ENCODE peak calls at places on chromosome 11, in six cellular contexts. Y is GM13976, R is mesothelial cell of epicardium, I is bronchial epithelial cell, M is body of pancreas, D is foreskin keratinocyte. C is an unnamed sample.
A peak's percentile ranks its signal among the peaks of the same experiment; 100 is the strongest.

GRCh38 chr11:15390857-15391256 is 276.1 kb downstream of the INSC start:
- DNase-seq in Y (no peak), R (no peak), I (no peak), M (no peak), D (no peak), C (no peak)

GRCh38 chr11:85590848-85591483 is 36.2 kb downstream of the DLG2 start:
- DNase-seq in Y (no peak), R (no peak), I (peak; percentile 56), M (no peak), D (peak; percentile 49), C (no peak)

GRCh38 chr11:123973816-123974215 is 3.8 kb downstream of the OR10S1 start:
- DNase-seq in Y (no peak), R (no peak), I (peak; percentile 99), M (no peak), D (peak; percentile 96), C (no peak)

GRCh38 chr11:105219269-105219668 is 79.7 kb upstream of the CARD18 start:
- DNase-seq in Y (no peak), R (no peak), I (no peak), M (no peak), D (no peak), C (no peak)

GRCh38 chr11:111730031-111730430 is 36.2 kb downstream of the PPP2R1B start:
- DNase-seq in Y (no peak), R (no peak), I (no peak), M (no peak), D (no peak), C (no peak)

GRCh38 chr11:61610905-61611304 is 30.0 kb upstream of the SYT7 start:
- DNase-seq in Y (no peak), R (no peak), I (no peak), M (peak; percentile 27), D (no peak), C (no peak)

GRCh38 chr11:6655020-6655789 is 404 bp downstream of the DCHS1 start:
- DNase-seq in Y (no peak), R (no peak), I (no peak), M (no peak), D (no peak), C (peak; percentile 44)

GRCh38 chr11:59551651-59552521 is 40.5 kb downstream of the OR4D9 start:
- DNase-seq in Y (no peak), R (no peak), I (peak; percentile 62), M (peak; percentile 43), D (peak; percentile 79), C (peak; percentile 51)

GRCh38 chr11:120964857-120965256 is 59.0 kb upstream of the TBCEL start:
- DNase-seq in Y (no peak), R (no peak), I (peak; percentile 47), M (no peak), D (peak; percentile 48), C (no peak)

DNA sequence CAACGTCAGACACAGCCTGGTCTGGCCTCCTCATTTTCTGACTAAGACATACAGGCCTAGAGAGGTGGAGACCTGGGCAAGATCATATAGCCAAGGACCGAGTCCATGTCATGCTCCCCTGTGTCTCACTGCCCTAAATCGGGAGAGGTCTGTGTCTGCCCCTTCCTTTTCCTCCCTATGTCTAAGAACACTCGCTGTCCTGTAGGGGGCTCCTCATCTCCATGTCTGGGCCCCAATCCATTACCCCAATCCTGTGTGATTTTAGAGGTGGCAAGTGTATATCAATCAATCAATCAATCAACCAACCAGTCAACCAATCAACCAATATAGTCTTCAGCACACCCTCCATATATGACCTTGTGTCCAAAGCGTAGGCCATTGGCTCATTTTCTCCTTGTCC is 125.7 kb downstream of the KIRREL3 start:
- DNase-seq in Y (no peak), R (no peak), I (no peak), M (no peak), D (no peak), C (no peak)
- TF ChIP-seq CTCF in Y (no peak), R (no peak), I (no peak), M (no peak), D (no peak), C (no peak)

DNA sequence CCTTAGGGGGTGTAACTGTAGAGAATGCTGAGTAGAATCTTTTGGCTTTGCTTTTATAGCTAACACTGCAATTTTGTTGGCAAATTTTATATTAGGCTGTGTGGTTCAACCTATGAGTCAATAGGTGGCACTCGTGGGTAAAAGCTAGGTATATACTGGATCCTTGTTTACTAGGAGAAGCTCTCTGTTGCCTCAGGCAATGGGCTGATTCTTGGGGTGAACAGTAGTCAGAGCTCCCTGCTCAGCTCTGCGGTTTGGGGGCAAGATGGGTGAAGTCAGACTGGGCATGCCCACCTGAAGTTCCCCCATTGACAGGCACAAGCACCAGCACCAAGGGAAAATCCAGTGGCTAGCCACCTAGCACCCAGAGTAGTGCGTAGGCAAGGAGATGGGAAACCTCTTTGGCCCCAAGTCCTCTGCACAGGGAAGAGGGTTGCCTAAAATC is 238.7 kb downstream of the FAM181B start:
- DNase-seq in Y (peak; percentile 30), R (no peak), I (peak; percentile 21), M (no peak), D (peak; percentile 16), C (no peak)
- TF ChIP-seq CTCF in Y (no peak), R (peak; percentile 42), I (peak; percentile 47), M (peak; percentile 59), D (peak; percentile 49), C (no peak)

DNA sequence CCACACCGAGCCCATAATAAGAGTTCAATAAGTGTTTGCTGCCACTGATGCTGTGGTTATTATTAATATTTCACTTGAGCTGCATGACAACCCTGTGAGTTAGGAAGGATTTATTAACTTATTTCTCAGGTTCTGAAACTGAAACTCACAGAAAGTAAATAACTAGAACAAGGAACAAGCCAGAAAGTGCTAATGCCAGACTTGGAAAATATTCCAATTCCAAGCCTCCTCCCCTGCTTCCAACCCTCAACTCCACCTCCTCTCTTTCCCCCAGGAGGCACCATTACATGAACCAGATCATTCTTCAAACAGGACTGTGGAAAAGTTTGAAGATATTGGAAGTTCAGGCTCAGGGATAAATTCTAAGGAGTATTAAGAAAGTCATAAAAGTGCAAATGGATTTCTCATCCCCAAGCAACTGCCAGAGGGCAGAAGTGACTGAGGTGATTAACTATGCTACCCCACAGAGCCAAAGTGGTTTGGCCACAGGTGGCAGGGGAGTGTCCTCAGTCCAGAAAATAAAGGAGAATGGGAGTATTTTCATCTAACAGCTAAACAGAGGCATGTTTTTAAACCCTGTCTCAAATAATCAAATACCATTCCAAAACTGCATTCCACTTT is 3.2 kb upstream of the FJX1 start:
- DNase-seq in Y (no peak), R (no peak), I (peak; percentile 35), M (no peak), D (peak; percentile 57), C (no peak)
- TF ChIP-seq CTCF in Y (no peak), R (no peak), I (no peak), M (no peak), D (peak; percentile 16), C (no peak)

GRCh38 chr11:12971955-12972354 is 37.2 kb upstream of the RASSF10 start:
- DNase-seq in Y (no peak), R (no peak), I (no peak), M (no peak), D (no peak), C (no peak)
- TF ChIP-seq CTCF in Y (no peak), R (no peak), I (no peak), M (no peak), D (no peak), C (no peak)

DNA sequence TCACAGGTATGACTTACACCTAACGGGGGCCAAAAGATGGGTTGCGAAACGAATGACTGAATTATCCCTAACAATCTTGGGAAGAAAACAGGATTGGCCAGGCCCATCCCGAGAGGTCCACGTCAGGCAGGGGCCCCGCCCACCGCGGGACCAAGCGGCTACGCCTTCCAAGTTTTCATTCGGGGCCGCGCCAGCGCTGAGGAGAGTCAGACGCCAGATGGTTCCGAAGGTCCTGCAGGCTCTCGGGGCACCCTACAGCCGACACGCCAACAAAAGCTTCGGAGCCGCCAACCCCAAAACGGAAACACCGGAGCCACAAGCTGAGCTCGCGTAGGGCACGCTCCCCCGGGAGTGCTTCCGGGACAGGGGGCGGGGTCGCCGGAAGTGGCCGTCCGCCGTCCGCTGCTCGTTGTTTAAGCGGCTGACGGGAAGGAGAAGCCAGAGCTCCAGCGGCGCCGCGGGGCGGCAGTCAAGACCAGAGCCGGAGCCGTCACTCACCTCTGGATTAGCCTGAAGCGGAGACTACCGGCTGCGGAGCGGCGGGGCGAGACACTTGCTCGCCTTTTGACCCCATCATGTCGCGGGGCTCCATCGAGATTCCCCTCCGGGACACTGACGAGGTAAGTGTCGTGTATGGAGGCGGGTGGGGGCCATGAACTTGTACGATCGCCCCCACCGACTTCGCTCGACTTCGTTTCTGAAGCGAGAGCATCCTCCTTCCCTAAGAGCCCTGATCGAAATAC is at the start of gene CTR9:
- DNase-seq in Y (peak; percentile 91), R (peak; percentile 93), I (peak; percentile 96), M (peak; percentile 92), D (peak; percentile 95), C (peak; percentile 95)
- TF ChIP-seq CTCF in Y (peak; percentile 43), R (no peak), I (peak; percentile 60), M (peak; percentile 33), D (peak; percentile 62), C (no peak)